ENCODE peak calls at places on chromosomes 12 and 14, in six cellular contexts. T, H, X, E, O and L are unnamed samples.

GRCh38 chr12:104604070-104604994 is 147.6 kb downstream of the CHST11 start:
- DNase-seq in O (peak; percentile 29), X (no peak), H (peak; percentile 18), T (peak; percentile 97), E (no peak), L (peak; percentile 32)

GRCh38 chr12:58711968-58712367 is 208.3 kb downstream of the LRIG3 start:
- DNase-seq in T (peak; percentile 20), O (no peak), E (no peak), X (no peak), H (no peak), L (no peak)

GRCh38 chr14:21039585-21040369 is 2.4 kb upstream of the RNASE7 start:
- DNase-seq in T (peak; percentile 86), O (no peak), E (peak; percentile 76), H (no peak), X (peak; percentile 54), L (peak; percentile 56)

GRCh38 chr12:109557200-109557599 is 16.1 kb downstream of the MMAB start:
- DNase-seq in O (no peak), E (no peak), X (no peak), H (no peak), T (no peak), L (no peak)

GRCh38 chr12:124745891-124746570 is 117.6 kb downstream of the SCARB1 start:
- DNase-seq in E (peak; percentile 91), T (peak; percentile 98), H (no peak), O (no peak), X (peak; percentile 79), L (peak; percentile 97)

GRCh38 chr14:94116701-94117100 is 6.2 kb downstream of the IFI27 start:
- DNase-seq in X (no peak), H (no peak), E (no peak), T (no peak), O (no peak), L (no peak)

GRCh38 chr14:100425454-100425814 is 102.3 kb downstream of the SLC25A47 start:
- DNase-seq in X (no peak), O (no peak), H (no peak), T (no peak), E (no peak), L (no peak)

GRCh38 chr14:90574640-90575131 is 177.9 kb downstream of the CALM1 start:
- DNase-seq in T (peak; percentile 25), X (peak; percentile 76), H (no peak), O (no peak), E (peak; percentile 86), L (no peak)

GRCh38 chr14:91873476-91874265 is 6.3 kb upstream of the TC2N start:
- DNase-seq in H (no peak), T (peak; percentile 45), X (no peak), O (peak; percentile 75), E (no peak), L (no peak)

GRCh38 chr12:123532808-123533649 is 490 bp downstream of the RILPL1 start:
- DNase-seq in X (no peak), O (no peak), E (no peak), T (peak; percentile 42), H (peak; percentile 3), L (no peak)

GRCh38 chr14:64549805-64550538 is at the start of gene PPP1R36:
- DNase-seq in X (peak; percentile 80), O (no peak), H (peak; percentile 24), E (peak; percentile 98), T (no peak), L (peak; percentile 71)

GRCh38 chr12:4526923-4527546 is 11.7 kb upstream of the RAD51AP1 start:
- DNase-seq in O (no peak), H (no peak), X (peak; percentile 35), E (peak; percentile 40), T (peak; percentile 30), L (peak; percentile 7)

GRCh38 chr12:13102481-13103195 is 829 bp downstream of the GSG1 start:
- DNase-seq in H (no peak), X (no peak), E (no peak), O (no peak), T (peak; percentile 63), L (no peak)

GRCh38 chr12:96073346-96074336 is 38.3 kb upstream of the LTA4H start:
- DNase-seq in E (peak; percentile 72), O (no peak), H (no peak), X (no peak), T (peak; percentile 38), L (no peak)

GRCh38 chr12:81819991-81820633 is 61.0 kb upstream of the PPFIA2 start:
- DNase-seq in O (no peak), X (no peak), E (no peak), T (peak; percentile 55), H (no peak), L (no peak)

GRCh38 chr14:104940526-104941150 is 16.0 kb downstream of the PLD4 start:
- DNase-seq in E (no peak), T (peak; percentile 11), X (no peak), H (no peak), O (no peak), L (no peak)

GRCh38 chr12:26319511-26319910 is 124.1 kb downstream of the SSPN start:
- DNase-seq in O (no peak), E (no peak), X (no peak), H (no peak), T (peak; percentile 85), L (no peak)

GRCh38 chr14:92135269-92135668 is 13.5 kb downstream of the CPSF2 start:
- DNase-seq in T (peak; percentile 65), O (no peak), X (peak; percentile 14), H (no peak), E (peak; percentile 76), L (peak; percentile 22)

GRCh38 chr12:94202245-94203180 is 54.1 kb downstream of the PLXNC1 start:
- DNase-seq in E (no peak), T (no peak), O (no peak), X (no peak), H (no peak), L (no peak)

GRCh38 chr14:99722741-99723140 is 38.6 kb downstream of the CYP46A1 start:
- DNase-seq in T (no peak), H (no peak), X (no peak), E (no peak), O (no peak), L (no peak)

GRCh38 chr14:72714094-72714493 is 179.8 kb downstream of the DPF3 start:
- DNase-seq in H (peak; percentile 46), X (no peak), O (no peak), E (no peak), T (no peak), L (no peak)

GRCh38 chr14:90616313-90616712 is 199.9 kb downstream of the TTC7B start:
- DNase-seq in O (no peak), X (no peak), H (no peak), E (no peak), T (no peak), L (no peak)

GRCh38 chr14:92513966-92514843 is 624 bp downstream of the RIN3 start:
- DNase-seq in X (no peak), H (no peak), O (no peak), E (no peak), T (peak; percentile 43), L (no peak)

GRCh38 chr12:47985596-47986265 is 18.5 kb downstream of the COL2A1 start:
- DNase-seq in O (no peak), E (no peak), T (no peak), X (no peak), H (no peak), L (no peak)

GRCh38 chr12:65631621-65632111 is 192.6 kb upstream of the HMGA2 start:
- DNase-seq in X (no peak), T (peak; percentile 90), H (no peak), O (no peak), E (no peak), L (no peak)

GRCh38 chr14:103966631-103967030 is 24.3 kb upstream of the RD3L start:
- DNase-seq in H (no peak), O (no peak), T (no peak), X (no peak), E (no peak), L (no peak)

GRCh38 chr14:93927746-93928145 is 602 bp downstream of the FAM181A start:
- DNase-seq in E (no peak), H (no peak), T (no peak), O (no peak), X (no peak), L (no peak)

GRCh38 chr12:49661191-49661590 is 37.8 kb downstream of the PRPF40B start:
- DNase-seq in T (no peak), E (no peak), X (no peak), O (no peak), H (no peak), L (no peak)

GRCh38 chr14:102805941-102806340 is 28.7 kb downstream of the TRAF3 start:
- DNase-seq in H (no peak), E (no peak), T (no peak), X (no peak), O (no peak), L (no peak)

GRCh38 chr14:24483604-24484252 is 24.3 kb downstream of the CMA1 start:
- DNase-seq in X (no peak), E (no peak), T (peak; percentile 87), H (no peak), O (no peak), L (no peak)

GRCh38 chr14:69079747-69080146 is 73.2 kb downstream of the DCAF5 start:
- DNase-seq in H (no peak), X (no peak), T (no peak), O (no peak), E (no peak), L (no peak)

GRCh38 chr14:61253064-61253753 is 27.9 kb downstream of the TMEM30B start:
- DNase-seq in H (no peak), T (no peak), X (no peak), O (no peak), E (no peak), L (no peak)

GRCh38 chr12:24066865-24067264 is 117.4 kb upstream of the SOX5 start:
- DNase-seq in E (no peak), X (no peak), O (no peak), T (peak; percentile 69), H (no peak), L (no peak)

GRCh38 chr14:86196476-86196875 is 666.5 kb downstream of the FLRT2 start:
- DNase-seq in E (no peak), H (no peak), T (peak; percentile 0), X (no peak), O (no peak), L (no peak)

GRCh38 chr12:108575199-108575912 is 13.0 kb downstream of the ISCU start:
- DNase-seq in T (peak; percentile 25), X (no peak), O (no peak), H (no peak), E (no peak), L (no peak)

GRCh38 chr12:106342397-106343212 is 14.9 kb upstream of the POLR3B start:
- DNase-seq in E (no peak), T (peak; percentile 71), O (no peak), X (no peak), H (no peak), L (no peak)

GRCh38 chr14:50340045-50340444 is 27.9 kb downstream of the DMAC2L start:
- DNase-seq in H (no peak), O (no peak), X (no peak), E (no peak), T (no peak), L (no peak)

GRCh38 chr12:89250213-89250612 is 102.1 kb downstream of the DUSP6 start:
- DNase-seq in T (no peak), X (no peak), H (no peak), E (no peak), O (no peak), L (no peak)